ENCODE peak calls at places on chromosomes 6 and 20, in seven cellular contexts. B is H1, L is HCT116, S is HepG2, E is SK-N-SH, M is K562, W is GM12878. F is an unnamed sample.

GRCh38 chr20:47989957-47990356 is 204.7 kb upstream of the SULF2 start:
- DNase-seq in E (peak; percentile 34), M (no peak), W (no peak), B (no peak), L (no peak), S (no peak), F (peak; percentile 79)

GRCh38 chr20:57259179-57260021 is 7.0 kb downstream of the BMP7 start:
- DNase-seq in S (no peak), M (no peak), W (no peak), E (no peak), L (no peak), B (no peak), F (no peak)

GRCh38 chr20:18695175-18695574 is 107.3 kb downstream of the DTD1 start:
- DNase-seq in W (no peak), M (no peak), B (no peak), E (no peak), S (no peak), L (no peak), F (no peak)

GRCh38 chr6:53928641-53929339 is 134.0 kb downstream of the LRRC1 start:
- DNase-seq in S (peak; percentile 40), W (no peak), B (no peak), E (no peak), L (peak; percentile 18), M (no peak), F (no peak)

GRCh38 chr6:125170376-125170775 is 16.8 kb downstream of the TPD52L1 start:
- DNase-seq in E (no peak), S (no peak), L (no peak), B (no peak), W (no peak), M (no peak), F (no peak)

GRCh38 chr20:10467985-10468845 is 33.1 kb downstream of the SLX4IP start:
- DNase-seq in W (no peak), E (no peak), L (no peak), S (no peak), B (no peak), M (no peak), F (no peak)

GRCh38 chr6:111818539-111819226 is 54.6 kb downstream of the FYN start:
- DNase-seq in M (no peak), B (no peak), W (no peak), E (no peak), L (no peak), S (no peak), F (no peak)

GRCh38 chr6:89260832-89261231 is 43.7 kb upstream of the GABRR1 start:
- DNase-seq in L (no peak), M (no peak), E (peak; percentile 28), B (peak; percentile 32), W (no peak), S (peak; percentile 21), F (no peak)

GRCh38 chr20:1130849-1131248 is 12.4 kb downstream of the PSMF1 start:
- DNase-seq in L (no peak), M (no peak), W (no peak), B (no peak), E (no peak), S (no peak), F (no peak)

GRCh38 chr20:15020845-15021244 is 683.4 kb upstream of the FLRT3 start:
- DNase-seq in W (no peak), S (no peak), E (no peak), B (no peak), M (no peak), L (no peak), F (no peak)
- TF ChIP-seq JUND in W (no peak), S (no peak), E (no peak), B (no peak), M (no peak), L (no peak), F (no peak)

GRCh38 chr20:9339708-9340107 is 174.7 kb upstream of the LAMP5 start:
- DNase-seq in L (no peak), S (no peak), E (no peak), B (no peak), W (no peak), M (no peak), F (no peak)

GRCh38 chr20:9348746-9349145 is 165.6 kb upstream of the LAMP5 start:
- DNase-seq in B (no peak), W (no peak), L (no peak), S (peak; percentile 21), M (no peak), E (no peak), F (no peak)

GRCh38 chr20:9342651-9343050 is 171.7 kb upstream of the LAMP5 start:
- DNase-seq in W (no peak), S (no peak), M (no peak), E (no peak), L (no peak), B (no peak), F (no peak)

GRCh38 chr20:9348316-9348715 is 166.1 kb upstream of the LAMP5 start:
- DNase-seq in S (no peak), L (no peak), M (no peak), E (no peak), W (no peak), B (no peak), F (no peak)

DNA sequence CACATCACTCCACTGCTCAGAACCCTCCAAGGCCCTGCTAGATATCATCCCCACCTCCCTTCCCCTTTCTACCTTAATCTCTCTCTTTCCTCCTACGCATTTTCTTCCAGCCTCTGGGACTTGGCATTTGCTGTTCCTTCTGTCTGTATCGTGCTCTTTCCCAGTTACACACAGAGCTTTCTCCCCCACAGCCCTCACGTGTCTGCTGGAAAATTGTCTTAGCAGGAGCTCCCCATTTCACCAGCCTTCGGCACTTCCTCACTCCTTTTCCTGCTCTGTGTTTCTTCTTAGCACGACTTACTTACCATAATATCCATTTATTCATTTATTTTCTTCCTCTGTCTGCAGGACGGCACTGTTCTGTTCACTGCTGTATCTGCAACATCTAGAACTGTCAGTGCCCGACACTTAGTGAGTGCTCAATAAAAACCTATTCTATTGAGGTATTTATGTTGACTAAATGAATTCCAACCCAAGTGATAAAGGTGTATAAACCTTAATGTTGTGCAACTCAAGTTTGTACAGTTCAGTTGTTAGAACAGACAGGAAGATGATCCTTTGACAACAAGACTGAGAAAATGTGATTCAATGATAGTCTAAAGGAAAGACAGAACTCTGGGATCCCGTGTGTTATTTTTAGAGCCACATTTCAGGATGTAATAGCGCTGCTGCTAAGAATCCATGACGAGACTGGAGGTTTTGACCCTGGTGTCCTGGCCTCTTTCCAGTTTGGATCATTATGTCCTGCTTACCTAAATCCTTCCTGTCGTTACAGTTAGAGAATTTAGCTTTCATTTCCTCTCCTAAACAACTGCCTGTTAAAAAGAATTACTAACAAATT is 170.1 kb upstream of the LAMP5 start:
- DNase-seq in B (no peak), L (no peak), S (no peak), M (no peak), W (no peak), E (no peak), F (peak; percentile 26)
- TF ChIP-seq JUND in B (no peak), L (no peak), S (no peak), M (no peak), W (no peak), E (no peak), F (no peak)

GRCh38 chr6:148002067-148002466 is 340.6 kb upstream of the SASH1 start:
- DNase-seq in L (no peak), S (no peak), W (no peak), E (no peak), M (no peak), B (no peak), F (no peak)

DNA sequence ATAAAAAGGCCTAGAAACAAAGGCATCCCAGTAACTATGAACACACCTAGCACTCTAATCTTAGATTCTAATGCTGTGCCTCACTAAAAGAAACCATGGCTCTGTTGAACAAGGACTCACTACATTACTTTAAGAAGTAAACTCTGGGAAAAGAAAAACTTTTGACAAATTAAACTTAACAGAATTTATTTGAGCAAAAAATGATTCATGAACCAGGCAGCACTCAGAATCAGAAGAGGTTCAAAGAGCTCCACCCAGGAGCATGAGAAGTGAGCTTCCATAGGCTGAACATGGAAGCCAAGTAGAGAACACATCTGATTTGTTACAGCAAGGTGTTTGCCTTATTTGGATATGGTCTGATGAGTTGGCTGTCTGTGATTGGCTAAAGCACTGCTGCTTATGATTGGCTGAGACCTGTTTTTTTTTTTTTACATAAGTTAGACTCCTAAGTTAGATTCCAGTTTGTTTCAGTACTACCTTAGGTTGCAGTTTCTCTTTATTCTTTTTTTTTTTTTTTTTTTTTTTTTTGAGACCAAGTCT is 343.6 kb upstream of the SASH1 start:
- DNase-seq in M (no peak), W (no peak), L (no peak), E (no peak), S (no peak), B (no peak), F (no peak)
- TF ChIP-seq JUND in M (no peak), W (no peak), L (no peak), E (no peak), S (no peak), B (no peak), F (no peak)

DNA sequence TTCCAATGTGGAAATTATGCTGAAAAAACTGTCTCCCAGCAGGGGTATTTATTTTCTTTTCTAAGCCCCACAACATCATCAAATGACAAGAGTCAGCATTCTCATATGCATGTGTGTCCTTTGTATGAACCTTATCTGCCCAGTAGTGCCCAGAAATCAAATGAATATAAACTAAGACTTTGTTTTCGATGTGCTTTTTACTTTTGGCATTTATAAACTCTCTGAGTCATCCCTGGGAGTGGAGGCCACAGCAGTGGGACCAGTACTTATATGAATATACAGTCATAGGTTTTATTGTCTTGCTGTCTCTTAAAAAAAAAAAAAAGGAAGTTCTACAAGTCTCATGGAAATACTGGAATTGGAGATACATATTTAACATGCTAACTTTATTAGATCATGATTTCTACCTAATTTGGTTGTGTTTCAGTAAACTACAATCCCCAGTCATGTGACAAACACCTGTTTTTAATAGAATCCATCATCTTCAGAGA is 99.2 kb upstream of the TMEM181 start:
- DNase-seq in B (no peak), E (no peak), W (no peak), S (no peak), M (no peak), L (no peak), F (no peak)
- TF ChIP-seq JUND in B (no peak), E (peak; percentile 36), W (no peak), S (no peak), M (no peak), L (no peak), F (no peak)

GRCh38 chr20:32861446-32861845 is 2.7 kb downstream of the EFCAB8 start:
- DNase-seq in B (no peak), L (no peak), M (no peak), E (no peak), W (no peak), S (no peak), F (no peak)
- TF ChIP-seq JUND in B (no peak), L (no peak), M (no peak), E (no peak), W (no peak), S (no peak), F (no peak)

F was measured in T47D.